ENCODE peak calls at places on chromosome 12, in five cellular contexts. N is IMR-90, Q is SK-N-SH, F is K562, Y is GM12878. L is an unnamed sample.

GRCh38 chr12:41972196-41972994 is 172.3 kb downstream of the GXYLT1 start:
- DNase-seq in N (no peak), Q (no peak), F (no peak), Y (no peak), L (no peak)

GRCh38 chr12:46572644-46573630 is 200.4 kb upstream of the SLC38A2 start:
- DNase-seq in N (no peak), Q (no peak), F (no peak), Y (no peak), L (no peak)

GRCh38 chr12:56206373-56207166 is 15.2 kb downstream of the RNF41 start:
- DNase-seq in N (peak), Q (peak), F (peak), Y (no peak), L (peak)

GRCh38 chr12:41151789-41152188 is 36.3 kb upstream of the PDZRN4 start:
- DNase-seq in N (no peak), Q (no peak), F (no peak), Y (no peak), L (peak)

GRCh38 chr12:125461831-125462230 is 396.6 kb downstream of the AACS start:
- DNase-seq in N (no peak), Q (no peak), F (peak), Y (no peak), L (peak)

GRCh38 chr12:46547421-46548340 is 175.1 kb upstream of the SLC38A2 start:
- DNase-seq in N (no peak), Q (no peak), F (no peak), Y (no peak), L (no peak)

GRCh38 chr12:4829793-4830162 is 79.9 kb upstream of the KCNA1 start:
- DNase-seq in N (no peak), Q (no peak), F (no peak), Y (no peak), L (no peak)

GRCh38 chr12:114400925-114401324 is 5.0 kb downstream of the TBX5 start:
- DNase-seq in N (peak), Q (no peak), F (no peak), Y (no peak), L (no peak)

GRCh38 chr12:123973552-123974341 is 732 bp downstream of the ZNF664 start:
- DNase-seq in N (peak), Q (peak), F (peak), Y (no peak), L (peak)

GRCh38 chr12:87871061-87871460 is 158.1 kb downstream of the C12orf50 start:
- DNase-seq in N (peak), Q (no peak), F (no peak), Y (no peak), L (no peak)
- TF ChIP-seq RCOR1 in N (no peak), Q (no peak), F (no peak), Y (no peak), L (no peak)

GRCh38 chr12:88553941-88554658 is 26.2 kb downstream of the KITLG start:
- DNase-seq in N (peak), Q (peak), F (no peak), Y (no peak), L (no peak)
- TF ChIP-seq RFX5 in N (no peak), Q (no peak), F (no peak), Y (no peak), L (no peak)

DNA sequence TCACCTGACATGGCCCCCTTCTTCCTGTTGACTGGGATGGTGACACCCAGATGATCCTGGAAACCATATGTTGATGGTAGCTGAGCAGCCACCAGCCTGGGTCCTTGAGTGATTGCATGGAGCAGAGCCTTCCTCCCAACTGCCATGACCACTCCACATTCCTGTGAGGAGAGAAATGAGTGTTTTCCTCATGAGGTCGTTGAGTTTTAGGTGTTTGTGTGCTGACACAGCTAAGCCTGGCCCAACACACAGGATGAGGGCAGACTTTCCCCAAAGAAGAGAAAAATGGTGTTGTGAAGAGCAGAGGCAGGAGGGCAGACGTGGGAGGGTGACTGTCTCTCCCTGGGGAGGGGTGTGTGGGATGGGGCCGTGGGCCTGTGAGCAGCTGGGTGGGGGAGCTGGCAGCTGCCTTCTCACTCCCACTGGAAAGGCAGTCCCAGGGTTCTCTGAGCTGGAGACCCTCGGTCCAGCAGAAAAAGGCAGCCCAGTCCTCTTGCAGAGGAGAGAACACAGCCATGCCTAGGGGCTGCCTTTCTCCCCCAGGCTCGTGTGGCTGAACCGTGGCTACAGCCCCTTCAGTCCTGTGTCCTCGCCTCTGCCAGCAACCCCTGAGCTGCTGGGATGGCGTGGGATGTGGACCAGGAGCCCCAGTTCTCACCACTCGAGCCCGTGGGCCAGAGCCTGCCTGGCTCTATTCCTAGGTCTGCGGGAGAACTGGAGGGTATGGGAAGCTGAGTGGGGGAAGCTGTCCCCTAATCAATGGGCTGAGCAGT is 257.0 kb downstream of the ADGRD1 start:
- DNase-seq in N (no peak), Q (no peak), F (no peak), Y (no peak), L (no peak)
- TF ChIP-seq RCOR1 in N (no peak), Q (no peak), F (no peak), Y (no peak), L (no peak)

GRCh38 chr12:54562720-54563356 is 13.4 kb downstream of the PDE1B start:
- DNase-seq in N (no peak), Q (no peak), F (no peak), Y (no peak), L (no peak)

GRCh38 chr12:54563787-54564186 is 14.4 kb downstream of the PDE1B start:
- DNase-seq in N (no peak), Q (no peak), F (no peak), Y (no peak), L (no peak)

GRCh38 chr12:54560374-54560858 is 11.0 kb downstream of the PDE1B start:
- DNase-seq in N (peak), Q (peak), F (peak), Y (peak), L (peak)

GRCh38 chr12:54558759-54559158 is 9.4 kb downstream of the PDE1B start:
- DNase-seq in N (no peak), Q (no peak), F (no peak), Y (no peak), L (no peak)

GRCh38 chr12:54561164-54561563 is 11.8 kb downstream of the PDE1B start:
- DNase-seq in N (no peak), Q (no peak), F (no peak), Y (no peak), L (no peak)
- TF ChIP-seq RFX5 in N (no peak), Q (no peak), F (no peak), Y (no peak), L (no peak)

GRCh38 chr12:67853204-67853603 is 136.0 kb upstream of the IFNG-AS1 start:
- DNase-seq in N (peak), Q (no peak), F (no peak), Y (no peak), L (no peak)
- TF ChIP-seq RCOR1 in N (no peak), Q (no peak), F (no peak), Y (no peak), L (no peak)

GRCh38 chr12:52033506-52034258 is 17.6 kb upstream of the NR4A1 start:
- DNase-seq in N (no peak), Q (no peak), F (no peak), Y (no peak), L (no peak)

GRCh38 chr12:52035926-52036325 is 15.3 kb upstream of the NR4A1 start:
- DNase-seq in N (no peak), Q (no peak), F (no peak), Y (no peak), L (no peak)

GRCh38 chr12:52029686-52030085 is 21.6 kb upstream of the NR4A1 start:
- DNase-seq in N (peak), Q (peak), F (peak), Y (no peak), L (peak)

GRCh38 chr12:52032797-52033505 is 18.3 kb upstream of the NR4A1 start:
- DNase-seq in N (peak), Q (peak), F (peak), Y (peak), L (peak)

DNA sequence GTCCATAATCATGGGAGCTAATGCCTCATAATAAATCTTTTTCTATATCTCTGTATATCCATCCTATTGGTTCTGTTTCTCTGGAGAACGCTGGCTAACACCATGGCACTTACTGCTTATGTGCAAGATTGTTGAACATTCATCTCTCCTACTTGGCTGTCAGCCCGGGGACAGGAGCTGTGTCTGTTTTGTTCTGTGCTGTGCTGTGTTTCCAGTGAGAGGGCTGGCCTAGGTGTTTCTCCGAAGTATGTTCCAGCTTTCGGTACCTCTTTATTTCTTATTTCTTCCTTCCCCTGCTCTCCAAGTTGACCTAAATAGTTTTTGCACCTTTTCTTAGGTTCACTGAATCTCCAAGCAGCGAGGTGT is 18.8 kb upstream of the NR4A1 start:
- DNase-seq in N (peak), Q (no peak), F (no peak), Y (no peak), L (no peak)
- TF ChIP-seq RFX5 in N (no peak), Q (no peak), F (no peak), Y (no peak), L (no peak)

GRCh38 chr12:39502657-39503056 is 59.7 kb upstream of the KIF21A start:
- DNase-seq in N (no peak), Q (no peak), F (no peak), Y (no peak), L (no peak)

GRCh38 chr12:39499296-39499695 is 56.4 kb upstream of the KIF21A start:
- DNase-seq in N (no peak), Q (no peak), F (peak), Y (no peak), L (no peak)

GRCh38 chr12:39505025-39505424 is 62.1 kb upstream of the KIF21A start:
- DNase-seq in N (no peak), Q (no peak), F (no peak), Y (no peak), L (no peak)

GRCh38 chr12:39505562-39505961 is 62.6 kb upstream of the KIF21A start:
- DNase-seq in N (no peak), Q (no peak), F (no peak), Y (no peak), L (no peak)

GRCh38 chr12:39503445-39503844 is 60.5 kb upstream of the KIF21A start:
- DNase-seq in N (no peak), Q (no peak), F (no peak), Y (no peak), L (peak)
- TF ChIP-seq RCOR1 in N (no peak), Q (no peak), F (no peak), Y (no peak), L (no peak)